ENCODE peak calls at places on chromosomes 12 and 14, in eight cellular contexts. F is fibroblast of lung, A is pancreas, Q is NCI-H2029, P is nucleus accumbens, E is HTR-8/SVneo, V is caudate nucleus, R is midbrain. M is an unnamed sample.
A peak's percentile ranks its signal among the peaks of the same experiment; 100 is the strongest.

GRCh38 chr12:18400186-18400585 is 138.9 kb downstream of the PIK3C2G start:
- DNase-seq in Q (no peak), P (no peak), E (no peak), V (no peak), A (no peak), R (no peak), F (peak; percentile 75), M (no peak)

GRCh38 chr12:19010726-19011125 is 118.8 kb upstream of the PLEKHA5 start:
- DNase-seq in Q (no peak), A (no peak), R (no peak), F (no peak), E (no peak), P (no peak), V (no peak), M (no peak)

GRCh38 chr12:52210186-52210924 is 18.5 kb upstream of the KRT80 start:
- DNase-seq in R (no peak), Q (no peak), A (no peak), F (peak; percentile 82), P (no peak), E (no peak), V (no peak), M (peak; percentile 67)

GRCh38 chr14:35402323-35403084 is 2.0 kb downstream of the NFKBIA start:
- DNase-seq in F (peak; percentile 18), V (no peak), R (no peak), A (no peak), E (no peak), P (no peak), Q (no peak), M (no peak)

GRCh38 chr14:57493467-57494181 is at the start of gene CCDC198:
- DNase-seq in P (no peak), Q (no peak), F (peak; percentile 60), R (no peak), V (no peak), E (no peak), A (peak; percentile 51), M (no peak)

GRCh38 chr14:70595443-70596185 is 4.8 kb downstream of the MED6 start:
- DNase-seq in A (peak; percentile 10), Q (no peak), E (no peak), F (peak; percentile 18), R (no peak), V (no peak), P (no peak), M (no peak)

GRCh38 chr14:103520657-103521437 is 1.8 kb downstream of the CKB start:
- DNase-seq in E (no peak), P (peak; percentile 75), V (peak; percentile 72), F (peak; percentile 47), R (peak; percentile 81), Q (peak; percentile 53), A (peak; percentile 80), M (peak; percentile 62)

GRCh38 chr14:59207506-59207933 is 19.1 kb downstream of the DAAM1 start:
- DNase-seq in R (no peak), E (no peak), F (no peak), Q (no peak), V (no peak), A (no peak), P (no peak), M (no peak)

GRCh38 chr12:3604750-3605638 is 114.0 kb downstream of the PRMT8 start:
- DNase-seq in Q (peak; percentile 78), A (peak; percentile 51), R (peak; percentile 29), F (peak; percentile 1), V (peak; percentile 62), E (no peak), P (peak; percentile 26), M (peak; percentile 14)

GRCh38 chr14:25007832-25008231 is 42.1 kb downstream of the STXBP6 start:
- DNase-seq in Q (peak; percentile 95), F (no peak), R (peak; percentile 27), V (no peak), P (no peak), E (peak; percentile 12), A (peak; percentile 74), M (no peak)

GRCh38 chr12:109112720-109113465 is 3.5 kb upstream of the ACACB start:
- DNase-seq in Q (no peak), F (no peak), A (peak; percentile 31), V (no peak), R (no peak), P (no peak), E (no peak), M (no peak)

GRCh38 chr14:61420326-61420725 is 98.9 kb downstream of the PRKCH start:
- DNase-seq in E (no peak), Q (peak; percentile 66), P (no peak), F (peak; percentile 27), A (no peak), R (no peak), V (no peak), M (peak; percentile 52)

GRCh38 chr12:53221203-53222076 is 10.6 kb downstream of the RARG start:
- DNase-seq in A (peak; percentile 88), R (peak; percentile 62), Q (peak; percentile 46), F (peak; percentile 63), E (peak; percentile 77), P (peak; percentile 66), V (peak; percentile 58), M (peak; percentile 46)

GRCh38 chr12:21691515-21691914 is 33.9 kb upstream of the LDHB start:
- DNase-seq in A (no peak), Q (no peak), F (no peak), V (no peak), E (no peak), P (no peak), R (no peak), M (no peak)